ENCODE peak calls at places on chromosome 15, in four cellular contexts. W is HCT116, C is Panc1, F is HepG2. A is an unnamed sample.

GRCh38 chr15:94100814-94101213 is 130.5 kb upstream of the MCTP2 start:
- DNase-seq in W (no peak), C (no peak), F (no peak), A (no peak)

GRCh38 chr15:89514596-89515406 is 18.4 kb upstream of the RHCG start:
- DNase-seq in W (no peak), C (no peak), F (no peak), A (no peak)

GRCh38 chr15:35325374-35325941 is 220.5 kb downstream of the DPH6 start:
- DNase-seq in W (no peak), C (no peak), F (no peak), A (no peak)

GRCh38 chr15:44537728-44538240 is 837 bp downstream of the EIF3J start:
- DNase-seq in W (no peak), C (no peak), F (peak), A (peak)

GRCh38 chr15:90845201-90845949 is 23.0 kb upstream of the FURIN start:
- DNase-seq in W (no peak), C (peak), F (no peak), A (no peak)

GRCh38 chr15:69798481-69799315 is 299.0 kb downstream of the TLE3 start:
- DNase-seq in W (no peak), C (no peak), F (no peak), A (no peak)

GRCh38 chr15:100704281-100705055 is 102.1 kb downstream of the ASB7 start:
- DNase-seq in W (no peak), C (no peak), F (no peak), A (no peak)

GRCh38 chr15:63291507-63291906 is 14.1 kb downstream of the APH1B start:
- DNase-seq in W (no peak), C (no peak), F (no peak), A (no peak)

GRCh38 chr15:84398763-84399701 is 163.5 kb downstream of the GOLGA6L4 start:
- DNase-seq in W (no peak), C (no peak), F (no peak), A (no peak)

GRCh38 chr15:47355759-47356158 is 361.5 kb upstream of the SEMA6D start:
- DNase-seq in W (no peak), C (no peak), F (no peak), A (no peak)

GRCh38 chr15:42490246-42490742 is 647 bp downstream of the ZNF106 start:
- DNase-seq in W (no peak), C (no peak), F (no peak), A (no peak)

GRCh38 chr15:62573856-62574255 is 408.8 kb upstream of the C2CD4B start:
- DNase-seq in W (no peak), C (no peak), F (no peak), A (no peak)

GRCh38 chr15:83871808-83872559 is 218.1 kb downstream of the ADAMTSL3 start:
- DNase-seq in W (no peak), C (no peak), F (no peak), A (peak)

GRCh38 chr15:64851503-64851840 is 9.8 kb downstream of the PLEKHO2 start:
- DNase-seq in W (no peak), C (no peak), F (no peak), A (no peak)

GRCh38 chr15:48447657-48448056 is 116.4 kb downstream of the DUT start:
- DNase-seq in W (no peak), C (no peak), F (no peak), A (no peak)

GRCh38 chr15:44144193-44144592 is 50.9 kb downstream of the FRMD5 start:
- DNase-seq in W (no peak), C (no peak), F (no peak), A (no peak)

DNA sequence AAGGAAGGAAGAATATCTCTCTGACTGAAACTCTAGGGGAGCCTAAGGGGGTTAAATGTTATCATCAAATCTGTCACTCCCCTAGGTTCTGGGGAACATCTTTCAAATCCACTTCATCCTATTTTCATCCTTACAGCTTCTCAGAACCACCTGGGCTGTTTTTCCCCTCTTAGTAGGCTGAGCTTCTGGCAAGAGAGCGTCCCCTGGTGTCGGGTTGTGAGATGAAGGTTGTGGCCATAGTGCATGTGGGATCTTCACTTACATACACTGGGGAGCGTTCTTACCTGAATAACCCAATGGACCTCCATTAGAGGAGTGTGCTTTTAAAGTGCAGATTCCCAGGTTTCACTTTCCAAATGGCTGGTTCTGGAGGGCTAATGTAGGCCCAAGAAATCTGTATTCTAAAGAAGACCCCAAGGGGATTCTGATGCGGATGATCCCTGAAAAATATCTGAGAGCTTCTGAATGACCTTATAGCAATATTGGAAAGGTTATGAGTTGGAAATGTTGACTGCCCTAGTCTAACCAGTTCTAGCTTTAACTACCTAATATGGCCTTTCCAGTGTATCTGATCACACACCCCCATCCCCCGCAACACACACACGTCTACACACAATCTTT is 663.7 kb downstream of the AGBL1 start:
- DNase-seq in W (no peak), C (peak), F (peak), A (no peak)
- TF ChIP-seq TCF7L2 in W (no peak), C (no peak), F (no peak), A (no peak)

GRCh38 chr15:66630801-66631351 is 65.1 kb upstream of the LCTL start:
- DNase-seq in W (no peak), C (no peak), F (no peak), A (peak)
- TF ChIP-seq TCF7L2 in W (no peak), C (no peak), F (no peak), A (no peak)

GRCh38 chr15:60375255-60375809 is 22.5 kb downstream of the ANXA2 start:
- DNase-seq in W (no peak), C (no peak), F (no peak), A (no peak)

GRCh38 chr15:60374209-60374608 is 23.6 kb downstream of the ANXA2 start:
- DNase-seq in W (no peak), C (no peak), F (no peak), A (no peak)

GRCh38 chr15:60373745-60374144 is 24.0 kb downstream of the ANXA2 start:
- DNase-seq in W (no peak), C (no peak), F (no peak), A (no peak)

GRCh38 chr15:60374628-60375081 is 23.1 kb downstream of the ANXA2 start:
- DNase-seq in W (peak), C (peak), F (peak), A (no peak)

DNA sequence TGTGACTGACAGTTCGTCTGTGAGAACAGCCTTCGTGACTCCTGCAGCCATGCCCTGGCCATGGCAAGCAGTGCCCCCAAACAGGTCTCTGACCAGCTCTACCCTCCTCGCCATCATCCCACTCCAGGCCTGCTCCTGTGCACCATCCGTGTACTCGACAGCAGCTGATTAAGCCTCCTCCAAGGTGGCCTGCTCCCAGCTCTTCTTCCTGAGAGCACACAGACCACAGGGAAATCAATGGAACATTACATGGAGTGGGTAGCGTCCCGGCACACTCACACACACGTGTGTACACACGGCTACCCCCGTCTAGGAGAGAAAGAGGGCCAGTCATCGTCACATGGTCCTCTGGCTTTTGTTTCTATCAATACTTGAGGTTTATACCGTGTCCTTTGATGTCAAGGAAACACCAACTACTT is 21.1 kb downstream of the ANXA2 start:
- DNase-seq in W (no peak), C (no peak), F (no peak), A (no peak)
- TF ChIP-seq TCF7L2 in W (peak), C (peak), F (no peak), A (no peak)

DNA sequence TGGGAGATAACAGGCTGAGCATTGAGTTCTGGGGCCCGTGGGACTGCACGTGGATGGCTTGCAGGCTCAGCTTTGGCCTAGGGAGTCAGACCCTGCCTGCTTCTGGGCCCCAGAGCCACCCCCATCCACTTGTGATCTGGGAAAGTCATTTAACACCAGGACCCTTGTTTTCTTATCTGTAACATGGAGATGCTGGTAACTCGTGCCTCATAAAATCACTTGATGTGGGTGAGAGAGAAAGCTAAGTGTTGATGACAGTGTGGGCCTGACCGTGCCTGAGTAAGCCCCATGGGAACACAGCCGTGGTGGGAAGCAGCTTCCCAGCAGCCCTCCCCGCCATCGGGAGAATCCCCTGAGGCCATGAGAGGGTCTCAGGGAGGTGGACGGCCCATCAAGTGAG is 378.1 kb downstream of the GABRB3 start:
- DNase-seq in W (no peak), C (no peak), F (no peak), A (no peak)
- TF ChIP-seq TCF7L2 in W (no peak), C (no peak), F (no peak), A (no peak)

A was measured in K562.